ENCODE peak calls at places on chromosome 6, in seven cellular contexts. I, R, C, K, F, L and B are unnamed samples.
A peak's percentile ranks its signal among the peaks of the same experiment; 100 is the strongest.

GRCh38 chr6:130965657-130966056 is 97.4 kb downstream of the EPB41L2 start:
- DNase-seq in I (no peak), R (no peak), C (no peak), K (no peak), F (no peak), L (no peak), B (no peak)

GRCh38 chr6:24524801-24525200 is 30.0 kb downstream of the ALDH5A1 start:
- DNase-seq in I (no peak), R (no peak), C (peak; percentile 41), K (no peak), F (no peak), L (no peak), B (no peak)

GRCh38 chr6:106117579-106117978 is 31.4 kb downstream of the PRDM1 start:
- DNase-seq in I (no peak), R (no peak), C (no peak), K (no peak), F (no peak), L (no peak), B (no peak)

GRCh38 chr6:145669627-145670034 is 65.7 kb downstream of the EPM2A start:
- DNase-seq in I (no peak), R (no peak), C (no peak), K (no peak), F (no peak), L (no peak), B (no peak)

GRCh38 chr6:5085638-5086293 is 625 bp downstream of the PPP1R3G start:
- DNase-seq in I (no peak), R (peak; percentile 29), C (no peak), K (no peak), F (no peak), L (peak; percentile 74), B (no peak)

GRCh38 chr6:168589275-168589674 is 148.3 kb downstream of the SMOC2 start:
- DNase-seq in I (no peak), R (no peak), C (no peak), K (no peak), F (no peak), L (no peak), B (no peak)

GRCh38 chr6:9397981-9398559 is 962.7 kb upstream of the SLC35B3 start:
- DNase-seq in I (no peak), R (peak; percentile 11), C (no peak), K (peak; percentile 85), F (no peak), L (no peak), B (no peak)

GRCh38 chr6:158008894-158009891 is 27.5 kb downstream of the SYNJ2 start:
- DNase-seq in I (peak; percentile 70), R (peak; percentile 43), C (no peak), K (peak; percentile 53), F (no peak), L (no peak), B (no peak)

GRCh38 chr6:14086701-14087100 is 30.9 kb upstream of the CD83 start:
- DNase-seq in I (no peak), R (no peak), C (no peak), K (no peak), F (no peak), L (no peak), B (no peak)

GRCh38 chr6:169556758-169557505 is 144.9 kb downstream of the WDR27 start:
- DNase-seq in I (no peak), R (peak; percentile 50), C (no peak), K (no peak), F (no peak), L (no peak), B (no peak)

GRCh38 chr6:17494919-17495318 is 101.5 kb downstream of the CAP2 start:
- DNase-seq in I (no peak), R (no peak), C (no peak), K (no peak), F (no peak), L (peak; percentile 17), B (no peak)

GRCh38 chr6:57069228-57069627 is 20.8 kb upstream of the ZNF451 start:
- DNase-seq in I (no peak), R (no peak), C (no peak), K (no peak), F (no peak), L (no peak), B (no peak)

GRCh38 chr6:24613361-24614047 is 32.5 kb downstream of the KIAA0319 start:
- DNase-seq in I (no peak), R (no peak), C (no peak), K (no peak), F (no peak), L (no peak), B (no peak)

GRCh38 chr6:13946506-13946905 is 21.8 kb downstream of the RNF182 start:
- DNase-seq in I (no peak), R (no peak), C (no peak), K (no peak), F (no peak), L (no peak), B (no peak)

GRCh38 chr6:3206339-3207015 is 21.0 kb downstream of the TUBB2B start:
- DNase-seq in I (no peak), R (no peak), C (no peak), K (no peak), F (no peak), L (no peak), B (no peak)

GRCh38 chr6:162727347-162728176 is at the start of the genes PACRG and PRKN:
- DNase-seq in I (peak; percentile 99), R (peak; percentile 100), C (peak; percentile 88), K (peak; percentile 100), F (peak; percentile 100), L (peak; percentile 99), B (peak; percentile 88)
- TF ChIP-seq POLR2A in I (peak; percentile 94), R (peak; percentile 97), C (no peak), K (peak; percentile 97), F (peak; percentile 94), L (peak; percentile 82), B (no peak)

GRCh38 chr6:41917528-41917927 is 3.4 kb downstream of the MED20 start:
- DNase-seq in I (no peak), R (no peak), C (peak; percentile 71), K (no peak), F (no peak), L (no peak), B (no peak)
- H3K27ac ChIP-seq in I (no peak overlapping the region), R (no peak overlapping the region), C (peak overlapping the region; percentile 84), K (no peak overlapping the region), F (no peak overlapping the region), L (no peak overlapping the region), B (peak overlapping the region; percentile 28)

GRCh38 chr6:127513425-127513824 is 5.7 kb downstream of the MTCL3 start:
- DNase-seq in I (no peak), R (no peak), C (no peak), K (no peak), F (no peak), L (no peak), B (no peak)

GRCh38 chr6:127506894-127507293 is 12.2 kb downstream of the MTCL3 start:
- DNase-seq in I (no peak), R (no peak), C (no peak), K (no peak), F (no peak), L (no peak), B (no peak)

GRCh38 chr6:127514396-127515227 is 4.5 kb downstream of the MTCL3 start:
- DNase-seq in I (peak; percentile 13), R (peak; percentile 12), C (no peak), K (peak; percentile 19), F (peak; percentile 51), L (peak; percentile 71), B (no peak)

GRCh38 chr6:127515234-127515793 is 3.8 kb downstream of the MTCL3 start:
- DNase-seq in I (no peak), R (no peak), C (no peak), K (peak; percentile 14), F (no peak), L (peak; percentile 81), B (no peak)

DNA sequence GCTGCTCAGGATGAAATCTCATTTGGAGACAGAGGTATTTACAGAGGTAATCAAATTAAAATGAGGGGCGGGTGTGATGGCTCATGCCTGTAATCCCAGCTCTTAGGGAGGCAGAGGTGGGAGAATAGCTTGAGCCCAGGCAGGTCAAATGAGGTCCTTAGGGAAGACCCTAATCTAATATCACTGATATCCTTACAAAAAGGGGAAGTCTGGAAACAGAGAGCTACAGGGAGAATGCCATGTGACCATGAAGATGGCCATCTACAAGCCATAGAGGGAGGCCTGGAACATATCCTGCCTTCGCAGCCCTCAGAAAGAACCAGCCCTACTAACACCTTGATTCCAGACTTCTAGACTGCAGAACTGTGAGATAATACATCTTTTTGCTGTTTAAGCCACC is 8.3 kb downstream of the MTCL3 start:
- DNase-seq in I (no peak), R (no peak), C (no peak), K (no peak), F (no peak), L (no peak), B (no peak)
- H3K27me3 ChIP-seq in I (no peaks in the 10 kb centered on the region), R (peaks cover 31% of the 10 kb centered on the region), C (no peaks in the 10 kb centered on the region), K (no peaks in the 10 kb centered on the region), F (peaks cover 4% of the 10 kb centered on the region), L (peaks cover 13% of the 10 kb centered on the region), B (no peaks in the 10 kb centered on the region)

DNA sequence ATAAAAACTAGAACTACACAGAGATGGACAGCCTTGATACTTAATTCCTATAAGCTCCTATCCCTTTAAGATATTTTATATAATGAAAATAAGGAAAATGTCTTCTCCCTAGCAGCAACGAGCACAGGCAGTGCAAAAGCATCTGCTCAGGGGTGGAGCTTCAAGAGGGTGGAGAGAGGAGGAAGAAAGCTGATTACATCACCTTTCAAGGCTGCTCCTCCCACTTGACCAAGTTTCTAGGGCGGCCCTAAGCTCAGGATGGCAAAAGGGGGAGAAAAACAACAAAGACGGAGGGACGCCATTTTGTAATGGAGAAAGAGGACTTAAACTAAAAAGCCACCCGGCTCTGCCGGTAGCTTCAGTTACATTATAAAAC is 2.2 kb downstream of the PPP1R10 start:
- DNase-seq in I (peak; percentile 87), R (peak; percentile 88), C (peak; percentile 93), K (peak; percentile 94), F (peak; percentile 64), L (peak; percentile 68), B (peak; percentile 64)
- TF ChIP-seq POLR2A in I (peak; percentile 71), R (peak; percentile 63), C (peak; percentile 16), K (peak; percentile 81), F (peak; percentile 95), L (peak; percentile 23), B (peak; percentile 83)

GRCh38 chr6:44489912-44490604 is 102.6 kb downstream of the CDC5L start:
- DNase-seq in I (peak; percentile 38), R (no peak), C (peak; percentile 16), K (peak; percentile 77), F (no peak), L (no peak), B (no peak)
- H3K27ac ChIP-seq in I (peak overlapping the region; percentile 28), R (peak overlapping the region; percentile 42), C (no peak overlapping the region), K (peak overlapping the region; percentile 80), F (peak overlapping the region; percentile 39), L (no peak overlapping the region), B (peak overlapping the region; percentile 66)